ENCODE peak calls at places on chromosomes 5 and 9, in seven cellular contexts. One of them, this sample, is unnamed.

GRCh38 chr5:156327306-156327705 is 342 bp downstream of the SGCD start:
- DNase-seq in endothelial cell: no peak
- DNase-seq in GM10248: no peak
- DNase-seq in epithelial cell of esophagus: no peak
- DNase-seq in astrocyte of the spinal cord: no peak
- DNase-seq in mesothelial cell of epicardium: no peak
- DNase-seq in ascending aorta: no peak
- DNase-seq in this sample: peak

GRCh38 chr9:127897194-127897692 is 2.2 kb downstream of the ST6GALNAC6 start:
- DNase-seq in endothelial cell: peak
- DNase-seq in GM10248: peak
- DNase-seq in epithelial cell of esophagus: no peak
- DNase-seq in astrocyte of the spinal cord: peak
- DNase-seq in mesothelial cell of epicardium: peak
- DNase-seq in ascending aorta: no peak
- DNase-seq in this sample: peak

GRCh38 chr5:157358871-157359270 is 92.9 kb downstream of the CYFIP2 start:
- DNase-seq in endothelial cell: no peak
- DNase-seq in GM10248: no peak
- DNase-seq in epithelial cell of esophagus: no peak
- DNase-seq in astrocyte of the spinal cord: no peak
- DNase-seq in mesothelial cell of epicardium: no peak
- DNase-seq in ascending aorta: no peak
- DNase-seq in this sample: no peak

GRCh38 chr5:75844301-75844700 is 127.1 kb upstream of the POC5 start:
- DNase-seq in endothelial cell: no peak
- DNase-seq in GM10248: no peak
- DNase-seq in epithelial cell of esophagus: no peak
- DNase-seq in astrocyte of the spinal cord: no peak
- DNase-seq in mesothelial cell of epicardium: no peak
- DNase-seq in ascending aorta: no peak
- DNase-seq in this sample: no peak

GRCh38 chr5:150734579-150735384 is 24.0 kb downstream of the DCTN4 start:
- DNase-seq in endothelial cell: no peak
- DNase-seq in GM10248: peak
- DNase-seq in epithelial cell of esophagus: no peak
- DNase-seq in astrocyte of the spinal cord: no peak
- DNase-seq in mesothelial cell of epicardium: no peak
- DNase-seq in ascending aorta: no peak
- DNase-seq in this sample: no peak

GRCh38 chr5:113020461-113021273 is 44.1 kb downstream of the DCP2 start:
- DNase-seq in endothelial cell: no peak
- DNase-seq in GM10248: no peak
- DNase-seq in epithelial cell of esophagus: peak
- DNase-seq in astrocyte of the spinal cord: peak
- DNase-seq in mesothelial cell of epicardium: no peak
- DNase-seq in ascending aorta: no peak
- DNase-seq in this sample: peak

GRCh38 chr9:112887377-112887776 is 3.3 kb downstream of the SLC46A2 start:
- DNase-seq in endothelial cell: peak
- DNase-seq in GM10248: no peak
- DNase-seq in epithelial cell of esophagus: no peak
- DNase-seq in astrocyte of the spinal cord: no peak
- DNase-seq in mesothelial cell of epicardium: no peak
- DNase-seq in ascending aorta: no peak
- DNase-seq in this sample: no peak

GRCh38 chr5:143108498-143109128 is 294.9 kb downstream of the NR3C1 start:
- DNase-seq in endothelial cell: no peak
- DNase-seq in GM10248: no peak
- DNase-seq in epithelial cell of esophagus: no peak
- DNase-seq in astrocyte of the spinal cord: no peak
- DNase-seq in mesothelial cell of epicardium: no peak
- DNase-seq in ascending aorta: no peak
- DNase-seq in this sample: no peak

GRCh38 chr9:133539434-133539833 is 4.9 kb downstream of the ADAMTSL2 start:
- DNase-seq in endothelial cell: no peak
- DNase-seq in GM10248: no peak
- DNase-seq in epithelial cell of esophagus: no peak
- DNase-seq in astrocyte of the spinal cord: no peak
- DNase-seq in mesothelial cell of epicardium: no peak
- DNase-seq in ascending aorta: no peak
- DNase-seq in this sample: no peak

GRCh38 chr9:19464764-19465570 is 56.2 kb downstream of the ACER2 start:
- DNase-seq in endothelial cell: peak
- DNase-seq in GM10248: peak
- DNase-seq in epithelial cell of esophagus: peak
- DNase-seq in astrocyte of the spinal cord: peak
- DNase-seq in mesothelial cell of epicardium: peak
- DNase-seq in ascending aorta: no peak
- DNase-seq in this sample: peak

GRCh38 chr5:95022967-95023695 is 261.8 kb downstream of the MCTP1 start:
- DNase-seq in endothelial cell: no peak
- DNase-seq in GM10248: no peak
- DNase-seq in epithelial cell of esophagus: peak
- DNase-seq in astrocyte of the spinal cord: peak
- DNase-seq in mesothelial cell of epicardium: no peak
- DNase-seq in ascending aorta: no peak
- DNase-seq in this sample: no peak

GRCh38 chr9:76302947-76303550 is 91.2 kb downstream of the RFK start:
- DNase-seq in endothelial cell: no peak
- DNase-seq in GM10248: peak
- DNase-seq in epithelial cell of esophagus: peak
- DNase-seq in astrocyte of the spinal cord: peak
- DNase-seq in mesothelial cell of epicardium: no peak
- DNase-seq in ascending aorta: no peak
- DNase-seq in this sample: peak

GRCh38 chr9:98960409-98960808 is 16.7 kb downstream of the COL15A1 start:
- DNase-seq in endothelial cell: no peak
- DNase-seq in GM10248: no peak
- DNase-seq in epithelial cell of esophagus: no peak
- DNase-seq in astrocyte of the spinal cord: no peak
- DNase-seq in mesothelial cell of epicardium: no peak
- DNase-seq in ascending aorta: no peak
- DNase-seq in this sample: no peak

GRCh38 chr9:89609426-89610006 is 4.7 kb downstream of the GADD45G start:
- DNase-seq in endothelial cell: no peak
- DNase-seq in GM10248: no peak
- DNase-seq in epithelial cell of esophagus: no peak
- DNase-seq in astrocyte of the spinal cord: no peak
- DNase-seq in mesothelial cell of epicardium: no peak
- DNase-seq in ascending aorta: no peak
- DNase-seq in this sample: no peak

GRCh38 chr9:27436234-27436633 is 87.9 kb upstream of the IFNK start:
- DNase-seq in endothelial cell: no peak
- DNase-seq in GM10248: no peak
- DNase-seq in epithelial cell of esophagus: peak
- DNase-seq in astrocyte of the spinal cord: no peak
- DNase-seq in mesothelial cell of epicardium: no peak
- DNase-seq in ascending aorta: no peak
- DNase-seq in this sample: no peak

GRCh38 chr9:99819123-99819483 is 2.6 kb upstream of the NR4A3 start:
- DNase-seq in endothelial cell: no peak
- DNase-seq in GM10248: no peak
- DNase-seq in epithelial cell of esophagus: no peak
- DNase-seq in astrocyte of the spinal cord: no peak
- DNase-seq in mesothelial cell of epicardium: no peak
- DNase-seq in ascending aorta: no peak
- DNase-seq in this sample: no peak

GRCh38 chr5:1959911-1960581 is 77.3 kb upstream of the IRX4 start:
- DNase-seq in endothelial cell: no peak
- DNase-seq in GM10248: no peak
- DNase-seq in epithelial cell of esophagus: no peak
- DNase-seq in astrocyte of the spinal cord: no peak
- DNase-seq in mesothelial cell of epicardium: no peak
- DNase-seq in ascending aorta: no peak
- DNase-seq in this sample: no peak

GRCh38 chr9:107439991-107440456 is 49.5 kb downstream of the KLF4 start:
- DNase-seq in endothelial cell: no peak
- DNase-seq in GM10248: no peak
- DNase-seq in epithelial cell of esophagus: no peak
- DNase-seq in astrocyte of the spinal cord: no peak
- DNase-seq in mesothelial cell of epicardium: no peak
- DNase-seq in ascending aorta: no peak
- DNase-seq in this sample: no peak

GRCh38 chr5:139473565-139473964 is 2.8 kb downstream of the SMIM33 start:
- DNase-seq in endothelial cell: peak
- DNase-seq in GM10248: no peak
- DNase-seq in epithelial cell of esophagus: peak
- DNase-seq in astrocyte of the spinal cord: no peak
- DNase-seq in mesothelial cell of epicardium: no peak
- DNase-seq in ascending aorta: no peak
- DNase-seq in this sample: peak

GRCh38 chr5:14229734-14230133 is 86.6 kb downstream of the TRIO start:
- DNase-seq in endothelial cell: no peak
- DNase-seq in GM10248: no peak
- DNase-seq in epithelial cell of esophagus: no peak
- DNase-seq in astrocyte of the spinal cord: no peak
- DNase-seq in mesothelial cell of epicardium: no peak
- DNase-seq in ascending aorta: no peak
- DNase-seq in this sample: no peak

GRCh38 chr5:19058216-19058615 is 929.8 kb downstream of the CDH18 start:
- DNase-seq in endothelial cell: no peak
- DNase-seq in GM10248: no peak
- DNase-seq in epithelial cell of esophagus: peak
- DNase-seq in astrocyte of the spinal cord: no peak
- DNase-seq in mesothelial cell of epicardium: no peak
- DNase-seq in ascending aorta: no peak
- DNase-seq in this sample: no peak

DNA sequence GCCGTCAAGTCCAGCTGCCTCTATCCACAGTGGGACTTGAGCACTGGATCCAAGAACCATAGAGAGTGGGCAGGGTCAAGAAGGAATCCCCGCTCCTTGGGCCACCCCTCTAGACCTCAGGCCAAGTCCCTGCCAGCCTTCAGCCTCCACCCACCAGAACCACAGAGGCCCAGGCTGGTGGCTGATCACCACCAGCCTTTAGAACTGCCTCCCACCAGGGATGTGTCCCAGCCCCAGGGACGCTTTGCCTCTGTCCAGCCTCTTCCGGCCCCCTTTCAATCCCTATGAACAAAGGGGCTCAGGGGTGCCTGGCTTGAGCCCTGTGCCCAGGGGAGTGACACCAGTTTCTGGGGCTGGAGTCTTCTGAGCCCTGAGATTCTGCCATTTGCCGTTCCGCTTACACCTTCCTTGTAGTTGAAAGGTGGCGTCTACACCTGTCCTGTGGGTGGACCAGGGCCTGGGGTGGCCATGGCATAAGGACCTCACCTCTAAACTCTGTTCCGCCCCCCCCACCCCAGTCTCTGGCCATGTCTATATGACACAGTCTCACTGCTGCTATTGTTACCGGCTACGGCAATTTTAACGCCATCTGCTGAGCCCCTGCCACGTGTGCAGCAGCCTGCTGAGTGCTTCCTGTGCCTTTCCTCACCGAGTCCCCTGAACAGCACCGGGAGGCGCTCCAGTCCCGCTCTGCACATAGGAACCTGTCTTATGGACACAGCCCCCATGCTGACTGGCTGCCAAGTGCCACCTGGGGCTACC is 35.7 kb upstream of the ORM1 start:
- DNase-seq in endothelial cell: no peak
- DNase-seq in GM10248: no peak
- DNase-seq in epithelial cell of esophagus: no peak
- DNase-seq in astrocyte of the spinal cord: no peak
- DNase-seq in mesothelial cell of epicardium: peak
- DNase-seq in ascending aorta: peak
- DNase-seq in this sample: no peak
- TF ChIP-seq CTCF in endothelial cell: no peak
- TF ChIP-seq CTCF in GM10248: no peak
- TF ChIP-seq CTCF in epithelial cell of esophagus: no peak
- TF ChIP-seq CTCF in astrocyte of the spinal cord: no peak
- TF ChIP-seq CTCF in mesothelial cell of epicardium: no peak
- TF ChIP-seq CTCF in ascending aorta: no peak
- TF ChIP-seq CTCF in this sample: no peak

DNA sequence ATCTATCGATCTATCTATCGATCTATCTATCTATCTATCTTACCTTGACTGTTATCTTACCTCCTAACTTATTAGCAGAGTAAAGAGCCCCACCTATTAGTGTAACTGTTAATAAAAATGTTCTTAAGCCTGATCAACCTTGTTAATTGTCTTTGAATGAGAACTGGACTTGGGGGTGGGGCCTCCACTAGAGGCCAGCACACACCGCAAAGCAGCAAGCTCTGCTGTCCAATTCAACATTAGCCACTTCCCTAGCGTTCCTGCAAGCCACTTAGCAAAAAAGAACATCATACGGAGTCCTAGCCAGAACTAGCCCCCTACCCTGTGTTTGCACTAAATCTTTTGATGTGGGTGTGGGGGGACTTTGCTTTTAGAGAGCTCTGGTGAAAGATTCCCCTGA is 515.8 kb downstream of the KDM4C start:
- DNase-seq in endothelial cell: peak
- DNase-seq in GM10248: no peak
- DNase-seq in epithelial cell of esophagus: peak
- DNase-seq in astrocyte of the spinal cord: no peak
- DNase-seq in mesothelial cell of epicardium: no peak
- DNase-seq in ascending aorta: no peak
- DNase-seq in this sample: peak
- TF ChIP-seq CTCF in endothelial cell: no peak
- TF ChIP-seq CTCF in GM10248: no peak
- TF ChIP-seq CTCF in epithelial cell of esophagus: peak
- TF ChIP-seq CTCF in astrocyte of the spinal cord: peak
- TF ChIP-seq CTCF in mesothelial cell of epicardium: no peak
- TF ChIP-seq CTCF in ascending aorta: no peak
- TF ChIP-seq CTCF in this sample: peak

DNA sequence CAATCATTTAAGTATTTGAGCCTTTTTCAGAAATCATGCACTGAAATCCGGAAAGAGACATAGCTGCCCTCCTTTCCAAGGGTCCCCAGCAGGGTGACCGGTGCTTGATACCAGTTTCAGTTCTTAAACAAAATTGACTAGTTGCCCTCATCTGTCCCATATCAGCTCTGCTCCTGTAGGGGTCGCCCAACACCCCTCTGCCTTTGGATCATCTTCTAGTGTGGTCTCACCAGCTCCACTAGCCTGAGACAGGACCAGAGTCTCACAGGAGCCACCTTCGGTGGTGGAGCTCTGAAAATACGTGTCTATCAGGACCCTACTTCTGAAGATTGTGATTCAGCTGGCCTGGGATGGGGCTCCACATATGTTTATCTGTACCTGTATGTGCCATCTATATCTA is 428.2 kb downstream of the ENC1 start:
- DNase-seq in endothelial cell: peak
- DNase-seq in GM10248: peak
- DNase-seq in epithelial cell of esophagus: peak
- DNase-seq in astrocyte of the spinal cord: no peak
- DNase-seq in mesothelial cell of epicardium: no peak
- DNase-seq in ascending aorta: no peak
- DNase-seq in this sample: peak
- TF ChIP-seq CTCF in endothelial cell: peak
- TF ChIP-seq CTCF in GM10248: no peak
- TF ChIP-seq CTCF in epithelial cell of esophagus: no peak
- TF ChIP-seq CTCF in astrocyte of the spinal cord: peak
- TF ChIP-seq CTCF in mesothelial cell of epicardium: no peak
- TF ChIP-seq CTCF in ascending aorta: no peak
- TF ChIP-seq CTCF in this sample: peak

GRCh38 chr5:83401122-83401620 is 70.4 kb upstream of the VCAN start:
- DNase-seq in endothelial cell: no peak
- DNase-seq in GM10248: peak
- DNase-seq in epithelial cell of esophagus: no peak
- DNase-seq in astrocyte of the spinal cord: no peak
- DNase-seq in mesothelial cell of epicardium: no peak
- DNase-seq in ascending aorta: no peak
- DNase-seq in this sample: peak
- TF ChIP-seq CTCF in endothelial cell: no peak
- TF ChIP-seq CTCF in GM10248: no peak
- TF ChIP-seq CTCF in epithelial cell of esophagus: no peak
- TF ChIP-seq CTCF in astrocyte of the spinal cord: no peak
- TF ChIP-seq CTCF in mesothelial cell of epicardium: no peak
- TF ChIP-seq CTCF in ascending aorta: no peak
- TF ChIP-seq CTCF in this sample: no peak